ENCODE peak calls at places on chromosomes 12 and 14, in seven cellular contexts. U, G, Z, J, E, S and R are unnamed samples.

GRCh38 chr12:114920828-114921579 is 237.0 kb upstream of the TBX3 start:
- DNase-seq in U (peak), G (no peak), Z (no peak), J (no peak), E (no peak), S (no peak), R (peak)

GRCh38 chr12:19301688-19302640 is 137.3 kb upstream of the AEBP2 start:
- DNase-seq in U (no peak), G (no peak), Z (no peak), J (no peak), E (no peak), S (no peak), R (no peak)

GRCh38 chr12:97380440-97380839 is 82.2 kb upstream of the RMST start:
- DNase-seq in U (no peak), G (no peak), Z (no peak), J (no peak), E (no peak), S (no peak), R (no peak)

GRCh38 chr12:52007158-52007921 is 594 bp downstream of the TAMALIN start:
- DNase-seq in U (peak), G (peak), Z (no peak), J (no peak), E (no peak), S (no peak), R (peak)

GRCh38 chr12:119859241-119859640 is 17.9 kb downstream of the CIT start:
- DNase-seq in U (peak), G (no peak), Z (no peak), J (no peak), E (no peak), S (no peak), R (no peak)

GRCh38 chr14:75277000-75277795 is 1.4 kb upstream of the FOS start:
- DNase-seq in U (peak), G (peak), Z (peak), J (no peak), E (no peak), S (peak), R (peak)

GRCh38 chr12:124837958-124838803 is 25.5 kb downstream of the SCARB1 start:
- DNase-seq in U (peak), G (peak), Z (peak), J (peak), E (peak), S (peak), R (peak)

GRCh38 chr14:75982724-75983358 is 1.0 kb upstream of the TGFB3 start:
- DNase-seq in U (no peak), G (peak), Z (peak), J (no peak), E (no peak), S (no peak), R (peak)

GRCh38 chr14:102086346-102086971 is 385 bp downstream of the HSP90AA1 start:
- DNase-seq in U (peak), G (peak), Z (peak), J (no peak), E (no peak), S (peak), R (peak)

GRCh38 chr12:7503686-7504085 is at the start of gene CD163:
- DNase-seq in U (no peak), G (no peak), Z (no peak), J (no peak), E (no peak), S (no peak), R (peak)

GRCh38 chr14:45698462-45699134 is 445.6 kb upstream of the MIS18BP1 start:
- DNase-seq in U (no peak), G (no peak), Z (no peak), J (no peak), E (no peak), S (peak), R (no peak)

GRCh38 chr14:69097974-69098373 is 54.9 kb downstream of the DCAF5 start:
- DNase-seq in U (no peak), G (no peak), Z (no peak), J (no peak), E (no peak), S (no peak), R (no peak)

GRCh38 chr14:69106451-69106850 is 46.5 kb downstream of the DCAF5 start:
- DNase-seq in U (no peak), G (no peak), Z (no peak), J (no peak), E (no peak), S (no peak), R (no peak)

GRCh38 chr14:69105326-69105725 is 47.6 kb downstream of the DCAF5 start:
- DNase-seq in U (no peak), G (no peak), Z (no peak), J (peak), E (no peak), S (no peak), R (peak)

GRCh38 chr14:69096766-69097475 is 56.0 kb downstream of the DCAF5 start:
- DNase-seq in U (no peak), G (no peak), Z (no peak), J (no peak), E (no peak), S (no peak), R (no peak)

DNA sequence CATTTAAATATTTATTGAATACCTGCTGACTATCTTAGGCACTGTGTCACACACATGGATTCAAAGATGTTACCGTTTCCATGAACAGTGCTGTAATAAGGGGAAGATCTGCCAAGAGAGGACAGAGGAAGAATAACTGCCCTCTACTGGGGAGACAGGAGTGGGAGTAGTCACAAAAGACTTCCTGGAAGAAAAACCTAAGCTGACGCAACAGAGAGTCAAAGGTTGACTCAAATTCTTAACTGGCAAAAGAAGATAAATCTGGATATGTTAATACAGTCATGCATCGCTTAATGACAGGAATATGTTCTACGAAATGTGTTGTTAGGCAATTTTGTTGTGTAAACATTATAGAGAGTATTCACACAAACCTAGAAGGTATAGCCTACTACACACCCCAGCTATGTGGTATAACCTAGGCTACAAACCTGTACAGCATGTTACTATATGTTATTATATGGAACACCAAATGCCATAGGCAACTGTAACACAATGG is 51.5 kb downstream of the DCAF5 start:
- DNase-seq in U (no peak), G (no peak), Z (no peak), J (peak), E (no peak), S (peak), R (peak)
- TF ChIP-seq CTCF in U (peak), G (peak), Z (peak), J (peak), E (peak), S (peak), R (peak)

GRCh38 chr14:69572634-69573135 is 2.0 kb downstream of the CCDC177 start:
- DNase-seq in U (no peak), G (no peak), Z (no peak), J (no peak), E (no peak), S (no peak), R (no peak)
- H3K4me3 ChIP-seq in U (no peak), G (peak), Z (no peak), J (no peak), E (no peak), S (no peak), R (no peak)

GRCh38 chr12:79121486-79121885 is 256.9 kb downstream of the SYT1 start:
- DNase-seq in U (peak), G (no peak), Z (no peak), J (peak), E (no peak), S (peak), R (peak)

GRCh38 chr12:79124385-79124784 is 259.8 kb downstream of the SYT1 start:
- DNase-seq in U (no peak), G (no peak), Z (no peak), J (no peak), E (no peak), S (no peak), R (no peak)

GRCh38 chr12:79115743-79116142 is 251.2 kb downstream of the SYT1 start:
- DNase-seq in U (no peak), G (no peak), Z (no peak), J (no peak), E (no peak), S (no peak), R (no peak)

GRCh38 chr12:79114896-79115295 is 250.3 kb downstream of the SYT1 start:
- DNase-seq in U (no peak), G (no peak), Z (no peak), J (no peak), E (no peak), S (no peak), R (no peak)

GRCh38 chr12:79119796-79120195 is 255.2 kb downstream of the SYT1 start:
- DNase-seq in U (peak), G (no peak), Z (no peak), J (no peak), E (no peak), S (no peak), R (peak)
- TF ChIP-seq CTCF in U (peak), G (no peak), Z (no peak), J (peak), E (no peak), S (no peak), R (no peak)

GRCh38 chr14:20873370-20874177 is 17.6 kb upstream of the RNASE3 start:
- DNase-seq in U (peak), G (peak), Z (peak), J (peak), E (peak), S (peak), R (peak)
- H3K4me3 ChIP-seq in U (peak), G (peak), Z (no peak), J (peak), E (no peak), S (no peak), R (no peak)

DNA sequence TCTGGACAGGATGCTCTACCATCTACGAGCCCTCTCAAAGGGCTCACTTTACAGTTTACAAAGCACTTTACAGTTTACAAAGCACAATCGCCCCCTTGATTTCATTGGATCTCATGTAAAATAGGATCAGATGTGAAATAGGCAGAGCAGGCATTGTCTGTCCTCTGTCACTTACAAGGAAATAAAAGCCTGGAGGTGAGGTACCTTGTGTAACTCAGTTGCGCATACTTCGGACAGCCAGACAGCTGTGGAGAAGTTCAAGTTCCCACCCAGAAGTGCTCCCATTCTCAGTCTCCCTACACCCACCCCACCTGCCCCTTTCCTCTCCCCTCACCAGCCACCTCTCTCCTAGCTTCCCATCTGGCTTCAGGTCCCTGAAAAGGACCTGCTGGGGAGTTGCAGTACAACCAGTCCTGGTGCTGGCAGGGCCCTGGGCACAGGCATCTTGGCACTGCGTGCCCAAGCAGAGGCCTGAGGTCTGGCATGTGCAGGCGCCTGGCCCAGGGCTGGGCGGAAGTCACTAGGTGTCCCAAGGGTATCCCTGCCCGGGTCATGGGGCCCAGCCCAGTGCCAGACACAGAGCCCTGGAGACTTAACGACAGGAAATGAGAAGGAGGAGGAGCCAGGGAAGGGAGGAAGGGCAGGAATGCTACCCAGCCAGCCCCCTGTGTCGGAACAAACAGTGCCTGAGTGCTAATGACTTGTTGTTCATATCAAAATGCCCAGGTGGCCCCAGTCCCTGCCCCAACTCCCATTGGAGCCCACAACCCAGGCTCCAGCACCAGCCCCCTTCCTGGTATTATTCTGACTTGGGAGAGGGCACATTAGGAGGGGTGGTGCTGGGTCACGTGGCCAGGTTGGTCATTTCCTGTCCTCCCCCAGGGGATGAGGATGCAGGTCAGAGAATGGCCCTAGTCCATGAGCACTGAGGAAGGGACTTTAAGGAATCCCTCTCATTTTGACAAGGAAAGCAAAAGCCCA is 5.4 kb downstream of the RAPGEF3 start:
- DNase-seq in U (peak), G (peak), Z (no peak), J (no peak), E (no peak), S (no peak), R (peak)
- TF ChIP-seq CTCF in U (no peak), G (peak), Z (no peak), J (no peak), E (no peak), S (no peak), R (no peak)

GRCh38 chr12:94705656-94706055 is 55.3 kb upstream of the TMCC3 start:
- DNase-seq in U (no peak), G (no peak), Z (no peak), J (no peak), E (no peak), S (no peak), R (no peak)

GRCh38 chr12:94704452-94704871 is 54.1 kb upstream of the TMCC3 start:
- DNase-seq in U (no peak), G (no peak), Z (no peak), J (no peak), E (peak), S (peak), R (peak)

GRCh38 chr12:94710933-94711332 is 60.6 kb upstream of the TMCC3 start:
- DNase-seq in U (peak), G (no peak), Z (no peak), J (peak), E (peak), S (no peak), R (peak)

GRCh38 chr12:94706250-94706661 is 55.9 kb upstream of the TMCC3 start:
- DNase-seq in U (no peak), G (no peak), Z (no peak), J (no peak), E (no peak), S (no peak), R (no peak)

GRCh38 chr12:94707892-94708291 is 57.5 kb upstream of the TMCC3 start:
- DNase-seq in U (no peak), G (peak), Z (no peak), J (no peak), E (no peak), S (peak), R (peak)
- H3K4me3 ChIP-seq in U (no peak), G (no peak), Z (no peak), J (no peak), E (no peak), S (no peak), R (no peak)